ENCODE peak calls at places on chromosomes 11 and 22, in nine cellular contexts. N is mucosa of descending colon; J is AG04450; R is adrenal gland; V is CD8-positive, alpha-beta T cell; H is HFFc6; S is choroid plexus epithelial cell; X is thyroid gland; L is IMR-90. O is an unnamed sample.

GRCh38 chr11:33376331-33377099 is 119.3 kb downstream of the HIPK3 start:
- DNase-seq in N (no peak), J (no peak), R (no peak), V (no peak), H (no peak), S (no peak), X (peak; percentile 5), L (no peak), O (peak; percentile 30)

GRCh38 chr22:49826603-49827306 is 918 bp downstream of the BRD1 start:
- DNase-seq in N (peak; percentile 66), J (no peak), R (peak; percentile 68), V (peak; percentile 36), H (peak; percentile 2), S (peak; percentile 56), X (peak; percentile 63), L (peak; percentile 32), O (peak; percentile 57)

GRCh38 chr11:45468265-45468856 is 182.2 kb upstream of the SYT13 start:
- DNase-seq in N (no peak), J (no peak), R (peak; percentile 35), V (no peak), H (no peak), S (peak; percentile 77), X (no peak), L (peak; percentile 4), O (peak; percentile 31)

GRCh38 chr22:31474743-31475142 is 14.9 kb downstream of the EIF4ENIF1 start:
- DNase-seq in N (no peak), J (peak; percentile 58), R (no peak), V (no peak), H (peak; percentile 83), S (peak; percentile 98), X (peak; percentile 17), L (peak; percentile 89), O (peak; percentile 98)

GRCh38 chr22:24819941-24820461 is 14.0 kb downstream of the SGSM1 start:
- DNase-seq in N (peak; percentile 74), J (no peak), R (peak; percentile 29), V (no peak), H (no peak), S (no peak), X (peak; percentile 61), L (no peak), O (no peak)

GRCh38 chr22:17303840-17304779 is 65.2 kb upstream of the CECR2 start:
- DNase-seq in N (no peak), J (no peak), R (no peak), V (peak; percentile 14), H (no peak), S (no peak), X (no peak), L (no peak), O (no peak)

GRCh38 chr11:112085822-112086421 is 634 bp downstream of the TIMM8B start:
- DNase-seq in N (no peak), J (no peak), R (peak; percentile 43), V (peak; percentile 30), H (peak; percentile 22), S (peak; percentile 49), X (no peak), L (peak; percentile 17), O (peak; percentile 18)

GRCh38 chr11:71962428-71963038 is 33.7 kb downstream of the RNF121 start:
- DNase-seq in N (no peak), J (peak; percentile 13), R (no peak), V (no peak), H (peak; percentile 20), S (peak; percentile 74), X (no peak), L (peak; percentile 65), O (peak; percentile 31)

GRCh38 chr22:39574779-39575551 is 4.4 kb downstream of the CACNA1I start:
- DNase-seq in N (no peak), J (peak; percentile 57), R (peak; percentile 97), V (no peak), H (peak; percentile 86), S (peak; percentile 84), X (peak; percentile 59), L (peak; percentile 95), O (peak; percentile 63)

GRCh38 chr11:32312865-32313403 is 122.4 kb downstream of the WT1 start:
- DNase-seq in N (no peak), J (no peak), R (peak; percentile 62), V (no peak), H (peak; percentile 73), S (peak; percentile 76), X (peak; percentile 13), L (peak; percentile 52), O (peak; percentile 74)

GRCh38 chr11:44763111-44763820 is 36.5 kb downstream of the TSPAN18 start:
- DNase-seq in N (no peak), J (no peak), R (peak; percentile 17), V (no peak), H (no peak), S (peak; percentile 21), X (no peak), L (peak; percentile 49), O (no peak)

GRCh38 chr11:22832315-22833041 is 2.9 kb upstream of the SVIP start:
- DNase-seq in N (no peak), J (no peak), R (no peak), V (no peak), H (no peak), S (no peak), X (no peak), L (no peak), O (no peak)

GRCh38 chr11:77410076-77410827 is 63.6 kb downstream of the PAK1 start:
- DNase-seq in N (no peak), J (no peak), R (no peak), V (no peak), H (no peak), S (no peak), X (peak; percentile 63), L (no peak), O (no peak)

GRCh38 chr11:2297623-2298030 is 4.1 kb downstream of the C11orf21 start:
- DNase-seq in N (no peak), J (no peak), R (no peak), V (no peak), H (no peak), S (no peak), X (no peak), L (no peak), O (no peak)

GRCh38 chr11:109026891-109027489 is 362.1 kb downstream of the DDX10 start:
- DNase-seq in N (no peak), J (no peak), R (no peak), V (no peak), H (peak; percentile 32), S (peak; percentile 77), X (no peak), L (peak; percentile 66), O (peak; percentile 86)

GRCh38 chr22:48823941-48824340 is 1003.7 kb downstream of the BRD1 start:
- DNase-seq in N (no peak), J (no peak), R (no peak), V (no peak), H (no peak), S (no peak), X (no peak), L (no peak), O (no peak)

DNA sequence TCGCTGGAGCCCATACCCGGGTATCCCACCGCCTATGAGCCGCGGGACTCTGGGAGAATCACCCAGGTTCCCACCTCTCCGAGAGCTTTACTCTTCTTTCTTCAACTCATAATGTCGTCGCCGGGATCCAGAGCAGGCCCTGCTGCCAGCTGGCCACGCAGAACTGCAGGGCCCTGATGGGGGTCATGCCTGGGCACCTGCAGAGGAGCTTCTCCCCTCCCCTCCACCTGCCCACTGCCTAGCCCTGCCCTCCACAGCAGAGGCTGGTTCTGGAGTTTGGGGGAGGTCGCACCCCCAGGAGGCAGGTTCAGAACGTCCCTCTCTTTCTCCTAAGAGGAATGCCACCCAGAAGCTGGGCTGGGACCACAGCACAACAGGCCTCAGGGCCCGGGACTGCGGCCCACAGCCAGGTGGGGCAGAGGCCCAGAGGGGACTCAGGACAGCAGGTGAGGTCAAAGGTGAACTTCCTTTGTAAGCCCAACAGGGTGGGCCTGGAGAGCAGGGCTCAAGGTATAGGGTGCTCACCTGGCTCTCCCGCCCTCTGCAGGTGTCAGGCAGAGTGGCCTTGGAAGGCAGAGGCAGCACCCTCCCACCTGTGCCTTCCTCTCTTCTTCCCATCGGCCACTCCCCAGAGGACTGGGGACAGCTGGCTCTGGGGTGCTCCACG is 1.9 kb downstream of the SLC25A45 start:
- DNase-seq in N (no peak), J (no peak), R (no peak), V (no peak), H (no peak), S (no peak), X (no peak), L (no peak), O (no peak)
- TF ChIP-seq CTCF in N (peak; percentile 33), J (no peak), R (no peak), V (no peak), H (peak; percentile 12), S (no peak), X (no peak), L (no peak), O (no peak)

DNA sequence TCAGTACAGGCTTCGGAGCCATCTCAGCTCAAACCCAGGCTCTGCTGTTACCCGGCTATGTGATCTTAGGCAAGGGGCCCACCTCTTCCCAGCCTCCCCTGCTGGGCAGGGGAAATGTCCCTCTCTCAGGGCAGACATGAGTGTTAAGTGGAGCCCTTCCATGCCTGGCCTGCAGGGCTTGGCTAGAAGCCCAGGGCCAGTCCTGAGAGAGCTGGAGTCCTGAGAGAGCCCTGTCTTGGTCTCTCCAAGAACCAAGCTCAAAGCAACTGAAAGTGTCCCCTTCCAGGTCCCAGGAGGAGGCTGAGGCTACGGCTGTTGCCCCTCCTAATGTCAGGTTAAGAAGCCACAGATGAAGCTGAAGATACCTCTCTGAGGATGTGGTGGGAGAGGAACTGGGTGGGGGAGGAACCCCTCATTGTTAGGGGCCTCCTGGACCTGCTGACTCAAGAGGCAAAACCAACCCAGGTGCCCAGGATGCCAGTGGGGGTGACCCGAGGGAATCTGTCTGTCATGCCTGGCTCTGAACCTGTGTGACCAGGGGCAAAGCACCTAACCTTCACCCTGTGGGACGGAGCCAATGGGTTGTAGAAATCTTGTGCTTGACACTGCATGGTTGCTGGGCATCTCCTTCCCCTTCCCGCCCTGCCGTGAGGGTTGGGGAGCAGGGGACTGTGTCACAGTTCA is 4.2 kb downstream of the ZP1 start:
- DNase-seq in N (peak; percentile 42), J (no peak), R (peak; percentile 49), V (no peak), H (peak; percentile 32), S (peak; percentile 77), X (peak; percentile 85), L (peak; percentile 42), O (peak; percentile 36)
- TF ChIP-seq CTCF in N (no peak), J (peak; percentile 30), R (peak; percentile 33), V (no peak), H (peak; percentile 37), S (peak; percentile 54), X (no peak), L (peak; percentile 16), O (peak; percentile 29)

GRCh38 chr11:114395776-114396175 is 4.5 kb downstream of the C11orf71 start:
- DNase-seq in N (no peak), J (no peak), R (no peak), V (no peak), H (no peak), S (peak; percentile 30), X (no peak), L (no peak), O (no peak)
- TF ChIP-seq CTCF in N (no peak), J (peak; percentile 37), R (no peak), V (no peak), H (peak; percentile 70), S (peak; percentile 70), X (no peak), L (peak; percentile 34), O (peak; percentile 42)

DNA sequence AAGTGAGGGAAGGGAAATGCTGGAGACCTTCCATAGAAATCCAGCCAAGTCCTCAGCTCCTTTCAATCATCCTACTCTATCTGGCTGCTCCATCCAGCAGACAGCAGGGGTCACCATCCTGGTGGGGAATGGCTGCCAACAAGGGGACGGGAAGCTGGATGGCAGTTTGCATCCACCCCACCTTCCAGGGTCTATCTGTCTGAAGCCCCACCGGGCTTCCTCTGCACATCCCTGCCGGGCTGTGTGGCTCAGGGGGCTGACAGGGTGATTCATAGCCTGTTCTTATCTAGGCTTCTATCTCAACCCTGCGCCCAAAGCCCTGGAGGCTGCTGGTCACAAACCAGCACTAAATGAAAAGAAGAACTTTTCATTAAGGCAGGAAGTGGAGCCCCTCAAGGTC is 1.1 kb downstream of the SYTL2 start:
- DNase-seq in N (peak; percentile 62), J (no peak), R (peak; percentile 42), V (peak; percentile 54), H (peak; percentile 29), S (no peak), X (peak; percentile 1), L (no peak), O (no peak)
- TF ChIP-seq CTCF in N (no peak), J (peak; percentile 47), R (no peak), V (no peak), H (peak; percentile 45), S (peak; percentile 29), X (no peak), L (no peak), O (peak; percentile 43)